ENCODE peak calls at places on chromosomes 11 and 22, in four cellular contexts. M, G, A and O are unnamed samples.

GRCh38 chr22:42316988-42317387 is 46.5 kb upstream of the TCF20 start:
- DNase-seq in M (peak; percentile 53), G (no peak), A (no peak), O (no peak)

GRCh38 chr11:100712618-100713017 is 25.5 kb downstream of the ARHGAP42 start:
- DNase-seq in M (no peak), G (no peak), A (no peak), O (no peak)

GRCh38 chr22:48180631-48181030 is 1418.2 kb downstream of the TBC1D22A start:
- DNase-seq in M (no peak), G (no peak), A (no peak), O (no peak)

GRCh38 chr11:120389693-120390584 is 53.7 kb downstream of the ARHGEF12 start:
- DNase-seq in M (no peak), G (no peak), A (no peak), O (no peak)

GRCh38 chr11:134126197-134126822 is 57.4 kb downstream of the JAM3 start:
- DNase-seq in M (peak; percentile 62), G (no peak), A (no peak), O (no peak)

GRCh38 chr11:24511518-24511917 is 14.7 kb downstream of the LUZP2 start:
- DNase-seq in M (no peak), G (no peak), A (no peak), O (no peak)

GRCh38 chr11:100512475-100512874 is 174.6 kb upstream of the ARHGAP42 start:
- DNase-seq in M (no peak), G (no peak), A (no peak), O (no peak)

GRCh38 chr22:27139935-27140493 is 482.6 kb downstream of the MIAT start:
- DNase-seq in M (peak; percentile 83), G (no peak), A (peak; percentile 82), O (no peak)

GRCh38 chr11:67436459-67437081 is 912 bp downstream of the PTPRCAP start:
- DNase-seq in M (peak; percentile 14), G (peak; percentile 79), A (no peak), O (peak; percentile 59)

GRCh38 chr11:68767672-68768071 is 16.4 kb upstream of the TESMIN start:
- DNase-seq in M (no peak), G (no peak), A (no peak), O (no peak)

GRCh38 chr22:35133702-35134395 is 67.9 kb downstream of the ISX start:
- DNase-seq in M (no peak), G (no peak), A (no peak), O (no peak)

GRCh38 chr11:18384157-18384641 is 10.2 kb upstream of the LDHA start:
- DNase-seq in M (peak; percentile 94), G (peak; percentile 87), A (peak; percentile 49), O (no peak)

GRCh38 chr11:72736452-72737069 is 15.6 kb downstream of the ARAP1 start:
- DNase-seq in M (peak; percentile 59), G (no peak), A (no peak), O (no peak)

GRCh38 chr11:15816270-15816871 is 540.0 kb downstream of the SOX6 start:
- DNase-seq in M (peak; percentile 83), G (peak; percentile 77), A (no peak), O (no peak)

GRCh38 chr11:196786-197731 is 4.2 kb downstream of the SCGB1C1 start:
- DNase-seq in M (no peak), G (peak; percentile 50), A (no peak), O (no peak)

GRCh38 chr11:94657629-94658028 is 90.5 kb downstream of the PIWIL4 start:
- DNase-seq in M (no peak), G (no peak), A (no peak), O (no peak)

GRCh38 chr11:27452147-27452546 is 20.4 kb downstream of the LGR4 start:
- DNase-seq in M (no peak), G (no peak), A (no peak), O (no peak)

GRCh38 chr11:134630896-134631295 is 218.9 kb upstream of the B3GAT1 start:
- DNase-seq in M (no peak), G (no peak), A (no peak), O (no peak)

GRCh38 chr11:133669371-133670046 is 137.2 kb upstream of the OPCML start:
- DNase-seq in M (no peak), G (no peak), A (no peak), O (no peak)

GRCh38 chr22:30078320-30079311 is 1.6 kb upstream of the HORMAD2 start:
- DNase-seq in M (no peak), G (no peak), A (no peak), O (no peak)

GRCh38 chr11:12674571-12674935 is 332 bp downstream of the TEAD1 start:
- DNase-seq in M (no peak), G (no peak), A (peak; percentile 60), O (peak; percentile 58)

GRCh38 chr11:62402226-62402625 is 16.6 kb upstream of the SCGB1A1 start:
- DNase-seq in M (no peak), G (peak; percentile 93), A (no peak), O (no peak)

GRCh38 chr11:19187101-19187500 is 14.7 kb downstream of the CSRP3 start:
- DNase-seq in M (no peak), G (no peak), A (no peak), O (no peak)

GRCh38 chr11:113193077-113193476 is 121.3 kb upstream of the TTC12 start:
- DNase-seq in M (no peak), G (no peak), A (no peak), O (no peak)

GRCh38 chr22:38739300-38740055 is 16.3 kb downstream of the SUN2 start:
- DNase-seq in M (no peak), G (no peak), A (no peak), O (no peak)

GRCh38 chr11:35163707-35164496 is 24.9 kb downstream of the CD44 start:
- DNase-seq in M (no peak), G (no peak), A (no peak), O (no peak)
- TF ChIP-seq CTCF in M (peak; percentile 36), G (no peak), A (peak; percentile 44), O (no peak)

GRCh38 chr11:125364085-125364822 is 131.8 kb downstream of the FEZ1 start:
- DNase-seq in M (peak; percentile 29), G (no peak), A (no peak), O (no peak)
- TF ChIP-seq CTCF in M (no peak), G (no peak), A (no peak), O (no peak)

DNA sequence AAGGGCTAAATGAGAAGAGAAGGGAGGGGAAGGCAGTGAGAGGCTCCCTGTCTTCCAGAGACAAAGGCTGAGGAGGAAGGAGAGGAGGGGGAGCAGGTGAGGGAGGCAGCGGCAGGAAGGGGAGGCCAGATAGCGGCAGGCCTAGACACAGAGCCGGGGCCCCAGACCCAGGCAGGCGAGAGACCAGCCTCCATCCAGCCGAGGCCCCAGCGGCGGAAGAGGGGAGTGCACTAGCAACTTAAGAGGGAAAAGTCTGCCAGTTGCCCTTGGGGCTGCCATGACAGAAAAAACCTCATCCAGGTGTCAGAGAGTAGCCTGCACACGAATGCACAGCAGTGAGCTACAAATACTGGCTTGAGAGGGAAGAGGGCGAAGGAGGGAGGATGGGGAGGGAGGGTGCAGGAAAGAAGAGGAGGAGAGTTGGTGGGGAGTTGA is 46.7 kb downstream of the IGLL1 start:
- DNase-seq in M (peak; percentile 52), G (peak; percentile 48), A (peak; percentile 84), O (peak; percentile 79)
- TF ChIP-seq CTCF in M (peak; percentile 26), G (no peak), A (peak; percentile 52), O (peak; percentile 73)

DNA sequence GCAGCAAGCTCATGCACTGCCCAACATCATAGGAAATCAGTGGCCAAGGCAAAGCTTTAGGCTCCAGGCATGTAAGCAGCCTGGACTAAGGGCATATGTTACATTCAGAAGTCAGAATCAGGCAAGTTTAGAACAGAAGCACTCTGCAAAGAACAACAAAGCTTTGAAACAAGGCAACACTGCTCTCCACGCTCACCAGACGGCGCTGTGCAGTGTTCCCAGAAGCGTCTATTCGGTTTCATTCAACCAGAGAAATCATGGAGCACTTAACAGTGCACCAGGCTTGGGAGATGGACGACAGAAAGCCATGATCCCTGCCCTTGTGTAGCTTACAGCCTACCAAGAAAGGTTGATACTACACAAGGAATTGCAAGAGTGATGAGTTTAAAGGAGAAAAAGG is 555.8 kb downstream of the BUD13 start:
- DNase-seq in M (peak; percentile 66), G (no peak), A (peak; percentile 60), O (peak; percentile 81)
- TF ChIP-seq CTCF in M (peak; percentile 65), G (peak; percentile 29), A (peak; percentile 65), O (peak; percentile 84)

DNA sequence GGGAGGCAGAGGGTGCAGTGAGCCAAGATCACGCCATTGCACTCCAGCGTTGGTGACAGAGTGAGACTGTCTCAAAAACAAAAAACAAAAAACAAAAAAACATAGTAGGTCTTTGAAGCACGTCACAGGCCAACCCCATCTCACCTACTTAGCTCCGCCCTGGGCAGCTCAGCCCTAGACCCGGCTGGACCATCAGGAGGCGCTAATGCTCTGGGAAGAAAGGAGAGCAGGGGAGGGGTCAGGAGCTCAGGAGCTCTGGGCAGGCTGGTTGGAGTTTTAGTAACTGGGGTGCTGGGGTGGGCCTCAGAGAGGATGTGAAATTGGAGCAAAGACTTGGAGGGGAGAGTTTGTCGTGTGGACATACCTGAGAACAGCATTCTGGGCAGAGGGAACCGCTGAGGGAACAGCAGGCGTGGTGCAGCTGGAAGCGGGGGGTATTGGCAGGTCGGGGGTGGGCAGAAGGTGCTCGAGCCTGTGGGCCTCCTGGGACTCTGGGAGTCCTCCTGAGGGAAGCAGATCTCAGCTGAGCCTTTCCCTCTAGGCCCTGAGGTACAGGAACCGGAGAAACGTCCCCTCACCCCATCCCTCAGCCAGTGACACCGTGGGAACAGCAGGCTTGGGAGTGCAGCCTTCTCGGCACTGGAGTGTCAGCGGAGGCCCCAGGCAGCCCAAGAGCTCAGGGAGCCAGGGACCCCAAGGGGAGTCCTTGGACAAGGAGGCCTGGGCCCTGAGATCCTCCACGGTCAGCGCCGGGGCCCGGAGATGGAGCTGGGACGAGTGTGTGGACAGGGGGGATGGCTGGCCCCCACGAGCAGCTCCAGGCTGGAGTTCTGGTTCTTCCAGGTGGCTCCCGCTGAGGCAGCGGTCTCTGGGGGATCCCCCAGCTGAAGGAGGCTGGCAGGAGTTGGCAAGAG is 2.2 kb upstream of the RPS6KA4 start:
- DNase-seq in M (peak; percentile 60), G (no peak), A (peak; percentile 84), O (peak; percentile 85)
- TF ChIP-seq CTCF in M (peak; percentile 54), G (no peak), A (peak; percentile 47), O (peak; percentile 33)

GRCh38 chr11:132396318-132396717 is 1025.9 kb downstream of the NTM start:
- DNase-seq in M (no peak), G (no peak), A (no peak), O (no peak)

GRCh38 chr11:132405728-132406127 is 1035.3 kb downstream of the NTM start:
- DNase-seq in M (no peak), G (no peak), A (no peak), O (no peak)

GRCh38 chr11:132402056-132402684 is 1031.8 kb downstream of the NTM start:
- DNase-seq in M (peak; percentile 38), G (no peak), A (peak; percentile 71), O (peak; percentile 45)
- TF ChIP-seq CTCF in M (peak; percentile 62), G (no peak), A (peak; percentile 39), O (peak; percentile 17)

GRCh38 chr11:4063348-4063747 is 31.3 kb upstream of the RRM1 start:
- DNase-seq in M (no peak), G (no peak), A (no peak), O (no peak)
- TF ChIP-seq CTCF in M (no peak), G (no peak), A (no peak), O (no peak)

DNA sequence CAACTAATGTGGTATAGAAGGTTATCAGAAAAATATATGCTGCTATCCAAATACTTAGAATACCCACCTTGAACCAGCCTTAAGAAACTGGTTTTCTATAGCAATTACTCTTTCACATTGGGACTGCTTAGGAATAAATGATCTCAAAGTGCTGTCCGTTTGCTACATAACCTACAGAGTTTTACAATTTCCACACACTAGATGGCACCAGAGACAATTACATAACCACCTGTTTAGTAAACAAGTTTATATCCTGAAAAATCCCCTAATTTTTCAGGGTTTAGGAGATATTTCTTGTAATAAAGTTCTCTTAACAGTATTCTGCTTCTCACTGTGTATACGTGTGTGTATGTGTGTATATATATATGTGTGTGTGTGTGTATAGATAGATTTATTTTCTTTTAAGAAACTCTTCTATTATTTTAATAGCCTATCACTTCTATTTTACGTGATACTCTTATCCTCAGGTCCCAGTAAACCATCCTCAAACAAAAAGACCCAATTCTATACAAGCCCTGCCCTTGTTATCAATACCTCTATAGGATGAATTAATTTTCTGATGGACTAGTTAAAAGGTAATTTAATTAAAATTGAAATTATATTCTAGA is 6.7 kb upstream of the OR5I1 start:
- DNase-seq in M (peak; percentile 33), G (no peak), A (peak; percentile 64), O (no peak)
- TF ChIP-seq CTCF in M (peak; percentile 37), G (no peak), A (peak; percentile 31), O (peak; percentile 72)